ENCODE peak calls at places on chromosome 1, in five cellular contexts. One of them, this sample, is unnamed.

GRCh38 chr1:247407180-247407616 is 8.8 kb upstream of the NLRP3 start:
- DNase-seq in stromal cell of bone marrow: no peak
- DNase-seq in stomach: peak
- DNase-seq in nucleus accumbens: no peak
- DNase-seq in HEK293T: no peak
- DNase-seq in this sample: peak

GRCh38 chr1:75548721-75549480 is 62.0 kb downstream of the SLC44A5 start:
- DNase-seq in stromal cell of bone marrow: no peak
- DNase-seq in HEK293T: no peak
- DNase-seq in nucleus accumbens: no peak
- DNase-seq in stomach: no peak
- DNase-seq in this sample: no peak

GRCh38 chr1:168871531-168871930 is 142.5 kb upstream of the DPT start:
- DNase-seq in HEK293T: no peak
- DNase-seq in nucleus accumbens: no peak
- DNase-seq in stomach: no peak
- DNase-seq in stromal cell of bone marrow: no peak
- DNase-seq in this sample: no peak

GRCh38 chr1:108533351-108534083 is 26.4 kb upstream of the EEIG2 start:
- DNase-seq in HEK293T: no peak
- DNase-seq in stromal cell of bone marrow: no peak
- DNase-seq in stomach: no peak
- DNase-seq in nucleus accumbens: no peak
- DNase-seq in this sample: no peak

GRCh38 chr1:71587961-71588360 is 507.1 kb upstream of the ZRANB2 start:
- DNase-seq in nucleus accumbens: no peak
- DNase-seq in HEK293T: no peak
- DNase-seq in stromal cell of bone marrow: peak
- DNase-seq in stomach: no peak
- DNase-seq in this sample: peak

GRCh38 chr1:20693623-20694022 is 24.2 kb downstream of the KIF17 start:
- DNase-seq in stromal cell of bone marrow: no peak
- DNase-seq in stomach: no peak
- DNase-seq in HEK293T: no peak
- DNase-seq in nucleus accumbens: no peak
- DNase-seq in this sample: no peak

GRCh38 chr1:212109713-212110112 is 74.2 kb downstream of the DTL start:
- DNase-seq in nucleus accumbens: no peak
- DNase-seq in stomach: no peak
- DNase-seq in stromal cell of bone marrow: no peak
- DNase-seq in HEK293T: no peak
- DNase-seq in this sample: no peak

GRCh38 chr1:202618387-202619022 is 91.7 kb downstream of the SYT2 start:
- DNase-seq in stomach: no peak
- DNase-seq in HEK293T: no peak
- DNase-seq in nucleus accumbens: no peak
- DNase-seq in stromal cell of bone marrow: no peak
- DNase-seq in this sample: no peak

GRCh38 chr1:185449378-185450101 is 132.5 kb upstream of the IVNS1ABP start:
- DNase-seq in stomach: no peak
- DNase-seq in stromal cell of bone marrow: no peak
- DNase-seq in HEK293T: no peak
- DNase-seq in nucleus accumbens: no peak
- DNase-seq in this sample: no peak

GRCh38 chr1:103250441-103250861 is 142.1 kb upstream of the COL11A1 start:
- DNase-seq in nucleus accumbens: no peak
- DNase-seq in HEK293T: peak
- DNase-seq in stomach: no peak
- DNase-seq in stromal cell of bone marrow: no peak
- DNase-seq in this sample: no peak

GRCh38 chr1:219876798-219877209 is 51.6 kb downstream of the SLC30A10 start:
- DNase-seq in stromal cell of bone marrow: no peak
- DNase-seq in nucleus accumbens: no peak
- DNase-seq in HEK293T: peak
- DNase-seq in stomach: no peak
- DNase-seq in this sample: no peak

GRCh38 chr1:179101566-179101965 is 19.7 kb downstream of the TOR3A start:
- DNase-seq in nucleus accumbens: no peak
- DNase-seq in stomach: no peak
- DNase-seq in HEK293T: no peak
- DNase-seq in stromal cell of bone marrow: no peak
- DNase-seq in this sample: no peak